ENCODE peak calls at places on chromosomes 3 and 15, in six cellular contexts. D is A549, X is AG04449, C is cardiac fibroblast, N is fibroblast of villous mesenchyme, G is colonic mucosa. W is an unnamed sample.

GRCh38 chr3:25571285-25571684 is 93.4 kb downstream of the TOP2B start:
- DNase-seq in D (no peak), X (no peak), C (no peak), N (no peak), G (no peak), W (no peak)

GRCh38 chr15:22913646-22914380 is 66.4 kb downstream of the CYFIP1 start:
- DNase-seq in D (no peak), X (no peak), C (no peak), N (no peak), G (no peak), W (no peak)

GRCh38 chr3:169362261-169362660 is 301.3 kb downstream of the MECOM start:
- DNase-seq in D (no peak), X (no peak), C (peak; percentile 49), N (peak; percentile 5), G (peak; percentile 78), W (peak; percentile 4)

GRCh38 chr3:6734395-6734746 is 126.5 kb upstream of the GRM7 start:
- DNase-seq in D (no peak), X (no peak), C (no peak), N (no peak), G (no peak), W (no peak)

GRCh38 chr15:51853987-51854386 is 24.5 kb downstream of the TMOD3 start:
- DNase-seq in D (no peak), X (no peak), C (peak; percentile 42), N (peak; percentile 79), G (no peak), W (no peak)

GRCh38 chr3:197975311-197975710 is 15.3 kb downstream of the LMLN start:
- DNase-seq in D (no peak), X (no peak), C (no peak), N (no peak), G (no peak), W (no peak)

GRCh38 chr3:126472277-126473006 is 3.2 kb downstream of the ZXDC start:
- DNase-seq in D (peak; percentile 73), X (peak; percentile 42), C (peak; percentile 87), N (peak; percentile 95), G (no peak), W (peak; percentile 41)

GRCh38 chr3:195060531-195061385 is 210.2 kb downstream of the XXYLT1 start:
- DNase-seq in D (no peak), X (no peak), C (no peak), N (no peak), G (no peak), W (no peak)

GRCh38 chr15:60179786-60180391 is 175.8 kb downstream of the FOXB1 start:
- DNase-seq in D (peak; percentile 60), X (peak; percentile 9), C (peak; percentile 77), N (peak; percentile 56), G (peak; percentile 25), W (peak; percentile 8)

GRCh38 chr15:64634576-64635485 is 140.6 kb downstream of the RBPMS2 start:
- DNase-seq in D (peak; percentile 59), X (no peak), C (peak; percentile 42), N (peak; percentile 16), G (no peak), W (no peak)

GRCh38 chr15:59933607-59934006 is 70.5 kb upstream of the FOXB1 start:
- DNase-seq in D (no peak), X (no peak), C (no peak), N (peak; percentile 10), G (no peak), W (no peak)

GRCh38 chr3:114861666-114862065 is 285.4 kb downstream of the ZBTB20 start:
- DNase-seq in D (no peak), X (no peak), C (no peak), N (no peak), G (no peak), W (peak; percentile 8)

GRCh38 chr15:43513550-43513949 is 3.9 kb upstream of the MAP1A start:
- DNase-seq in D (no peak), X (no peak), C (peak; percentile 40), N (no peak), G (no peak), W (no peak)

GRCh38 chr3:42266085-42266484 is at the start of gene CCK:
- DNase-seq in D (no peak), X (no peak), C (no peak), N (no peak), G (no peak), W (no peak)

GRCh38 chr3:42262525-42262924 is 3.5 kb downstream of the CCK start:
- DNase-seq in D (peak; percentile 26), X (peak; percentile 52), C (peak; percentile 54), N (peak; percentile 14), G (no peak), W (peak; percentile 39)

GRCh38 chr3:42265059-42265991 is 660 bp downstream of the CCK start:
- DNase-seq in D (no peak), X (no peak), C (no peak), N (no peak), G (no peak), W (no peak)

GRCh38 chr3:42264399-42265058 is 1.5 kb downstream of the CCK start:
- DNase-seq in D (peak; percentile 46), X (no peak), C (peak; percentile 32), N (no peak), G (peak; percentile 34), W (no peak)

GRCh38 chr3:42263354-42264346 is 2.3 kb downstream of the CCK start:
- DNase-seq in D (no peak), X (no peak), C (no peak), N (no peak), G (no peak), W (no peak)
- H3K4me3 ChIP-seq in D (no peak overlapping the region), X (peak overlapping the region; percentile 6), C (no peak overlapping the region), N (no peak overlapping the region), G (no peak overlapping the region), W (peak overlapping the region; percentile 18)

GRCh38 chr15:84601555-84601838 is 688 bp downstream of the ZSCAN2 start:
- DNase-seq in D (no peak), X (no peak), C (no peak), N (no peak), G (no peak), W (no peak)
- H3K4me3 ChIP-seq in D (peak overlapping the region; percentile 72), X (peak overlapping the region; percentile 97), C (peak overlapping the region; percentile 91), N (peak overlapping the region; percentile 98), G (peak overlapping the region; percentile 82), W (peak overlapping the region; percentile 93)

DNA sequence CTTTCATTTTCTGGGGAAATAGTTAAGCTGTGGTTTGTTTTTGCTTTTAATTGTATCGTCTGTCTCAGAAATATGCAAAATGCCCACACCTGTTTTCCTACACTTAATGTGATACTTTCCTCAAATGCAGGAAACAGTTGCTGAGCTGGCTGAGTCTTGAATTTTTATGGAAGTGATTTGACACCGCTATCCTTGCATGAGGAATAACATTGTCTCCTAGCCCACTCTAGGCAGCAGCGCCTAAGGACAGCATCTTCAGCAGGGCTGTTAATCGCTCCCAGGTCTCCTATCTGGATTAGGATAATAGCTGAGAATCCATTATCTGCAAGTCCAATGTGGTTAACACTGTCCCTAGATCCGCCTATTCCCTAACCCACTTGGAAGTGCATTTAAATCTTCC is 132.6 kb upstream of the NR2E3 start:
- DNase-seq in D (no peak), X (no peak), C (no peak), N (no peak), G (no peak), W (no peak)
- H3K4me3 ChIP-seq in D (no peak overlapping the region), X (no peak overlapping the region), C (no peak overlapping the region), N (no peak overlapping the region), G (no peak overlapping the region), W (no peak overlapping the region)

GRCh38 chr3:116863270-116863770 is 153.7 kb downstream of the TUSC7 start:
- DNase-seq in D (no peak), X (no peak), C (no peak), N (no peak), G (no peak), W (no peak)

GRCh38 chr3:116864627-116864927 is 155.0 kb downstream of the TUSC7 start:
- DNase-seq in D (no peak), X (no peak), C (no peak), N (no peak), G (no peak), W (no peak)

GRCh38 chr3:116863842-116864626 is 154.5 kb downstream of the TUSC7 start:
- DNase-seq in D (peak; percentile 51), X (no peak), C (peak; percentile 73), N (peak; percentile 61), G (no peak), W (peak; percentile 33)
- H3K4me3 ChIP-seq in D (peak overlapping the region; percentile 23), X (peak overlapping the region; percentile 56), C (no peak overlapping the region), N (peak overlapping the region; percentile 54), G (no peak overlapping the region), W (peak overlapping the region; percentile 35)

GRCh38 chr3:143751643-143752178 is 96.6 kb downstream of the SLC9A9 start:
- DNase-seq in D (no peak), X (no peak), C (no peak), N (no peak), G (no peak), W (no peak)
- H3K4me3 ChIP-seq in D (no peak overlapping the region), X (no peak overlapping the region), C (no peak overlapping the region), N (no peak overlapping the region), G (no peak overlapping the region), W (no peak overlapping the region)

GRCh38 chr3:149634573-149634972 is 23.3 kb downstream of the WWTR1 start:
- DNase-seq in D (no peak), X (no peak), C (no peak), N (no peak), G (no peak), W (no peak)

GRCh38 chr3:149641011-149641728 is 16.7 kb downstream of the WWTR1 start:
- DNase-seq in D (no peak), X (no peak), C (no peak), N (no peak), G (no peak), W (no peak)

GRCh38 chr3:149639093-149639486 is 18.7 kb downstream of the WWTR1 start:
- DNase-seq in D (no peak), X (no peak), C (no peak), N (no peak), G (no peak), W (no peak)

GRCh38 chr3:149635396-149635795 is 22.4 kb downstream of the WWTR1 start:
- DNase-seq in D (no peak), X (no peak), C (no peak), N (no peak), G (no peak), W (no peak)

DNA sequence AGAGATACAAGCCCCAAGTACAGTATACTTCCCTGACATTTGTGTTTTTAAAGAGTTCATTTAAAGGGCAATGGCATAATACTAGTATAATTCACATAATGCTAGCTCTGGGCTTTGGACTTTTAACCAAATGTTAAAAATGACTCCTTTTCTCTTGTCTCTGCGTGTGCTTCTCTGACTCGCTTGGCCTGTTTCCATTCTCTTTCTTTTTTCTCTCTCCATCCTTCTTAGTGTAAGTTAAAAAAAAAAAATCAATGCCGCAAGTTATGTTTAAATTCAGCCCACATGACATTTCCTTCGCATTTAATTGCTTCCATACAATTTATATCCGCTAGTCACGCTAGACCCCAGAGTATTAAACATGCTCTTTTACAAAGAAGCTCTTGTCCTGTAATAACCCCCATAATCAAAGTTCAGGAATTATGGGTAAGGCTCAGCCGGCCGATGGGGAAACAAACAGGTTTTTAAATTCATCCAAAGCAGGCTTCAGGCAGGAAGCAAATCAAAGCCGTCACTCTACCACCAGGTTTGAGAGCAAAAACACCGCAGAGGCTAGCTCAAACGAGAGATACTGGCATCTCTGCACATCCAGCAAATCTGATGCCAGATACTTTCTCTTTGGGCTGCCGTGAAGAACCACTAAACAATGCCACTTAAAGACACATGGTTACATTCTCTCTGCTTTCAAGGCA is 19.3 kb downstream of the WWTR1 start:
- DNase-seq in D (no peak), X (no peak), C (peak; percentile 45), N (peak; percentile 45), G (no peak), W (peak; percentile 53)
- H3K4me3 ChIP-seq in D (no peak overlapping the region), X (peak overlapping the region; percentile 53), C (no peak overlapping the region), N (peak overlapping the region; percentile 43), G (no peak overlapping the region), W (peak overlapping the region; percentile 37)